ENCODE peak calls at places on chromosomes 5 and 9, in eight cellular contexts. J is endodermal cell, Q is IMR-90, Z is OCI-LY7, U is transverse colon, F is thoracic aorta, P is kidney, K is ovary. C is an unnamed sample.

GRCh38 chr9:71685394-71685793 is 82.9 kb downstream of the CEMIP2 start:
- DNase-seq in J (no peak), Q (peak), Z (no peak), U (no peak), F (no peak), P (no peak), K (no peak), C (no peak)

GRCh38 chr9:97807681-97808080 is 45.3 kb upstream of the FOXE1 start:
- DNase-seq in J (no peak), Q (no peak), Z (no peak), U (no peak), F (no peak), P (no peak), K (no peak), C (peak)

GRCh38 chr5:54793612-54794436 is 191.6 kb downstream of the ESM1 start:
- DNase-seq in J (no peak), Q (peak), Z (no peak), U (no peak), F (no peak), P (no peak), K (no peak), C (no peak)

GRCh38 chr9:108439967-108440366 is 415.8 kb downstream of the ACTL7B start:
- DNase-seq in J (no peak), Q (peak), Z (no peak), U (no peak), F (no peak), P (no peak), K (no peak), C (peak)

GRCh38 chr5:106691701-106692100 is 979.0 kb downstream of the EFNA5 start:
- DNase-seq in J (no peak), Q (no peak), Z (no peak), U (no peak), F (no peak), P (no peak), K (no peak), C (no peak)

GRCh38 chr5:143682788-143683419 is 129.1 kb upstream of the HMHB1 start:
- DNase-seq in J (no peak), Q (peak), Z (no peak), U (no peak), F (no peak), P (no peak), K (no peak), C (no peak)

GRCh38 chr9:2853517-2853916 is 9.6 kb upstream of the PUM3 start:
- DNase-seq in J (no peak), Q (no peak), Z (no peak), U (no peak), F (no peak), P (no peak), K (no peak), C (no peak)

GRCh38 chr9:74414325-74414724 is 82.8 kb upstream of the RORB start:
- DNase-seq in J (no peak), Q (no peak), Z (no peak), U (no peak), F (no peak), P (peak), K (no peak), C (no peak)

GRCh38 chr5:179404321-179405053 is 59.2 kb upstream of the ADAMTS2 start:
- DNase-seq in J (peak), Q (peak), Z (no peak), U (no peak), F (no peak), P (peak), K (no peak), C (no peak)

GRCh38 chr9:19799784-19800183 is 10.9 kb upstream of the SLC24A2 start:
- DNase-seq in J (peak), Q (no peak), Z (no peak), U (no peak), F (no peak), P (no peak), K (no peak), C (no peak)

GRCh38 chr9:135802876-135803419 is 101.0 kb downstream of the KCNT1 start:
- DNase-seq in J (no peak), Q (no peak), Z (no peak), U (no peak), F (no peak), P (no peak), K (no peak), C (no peak)

GRCh38 chr5:141017943-141018342 is 33.2 kb upstream of the PCDHB1 start:
- DNase-seq in J (no peak), Q (no peak), Z (no peak), U (no peak), F (no peak), P (no peak), K (no peak), C (no peak)

DNA sequence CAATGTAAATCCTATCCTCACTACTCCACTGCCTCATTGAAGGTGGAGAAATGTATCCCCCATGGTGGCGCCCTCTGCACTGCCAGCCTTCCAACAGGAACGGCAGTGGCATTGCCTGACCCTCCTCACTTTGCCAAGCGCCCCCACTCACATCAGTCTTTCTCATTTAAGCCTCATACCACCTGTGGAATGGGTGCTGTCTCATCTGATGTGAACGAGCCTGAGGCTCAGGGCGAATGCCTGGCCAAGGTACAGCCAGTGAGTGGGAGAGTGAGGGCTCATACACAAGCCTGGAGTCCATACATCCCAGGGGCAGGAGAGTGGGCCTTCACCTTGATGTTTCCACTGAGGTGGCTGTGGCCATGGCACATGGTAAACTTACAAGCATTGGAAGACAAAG is 10.3 kb downstream of the F2RL2 start:
- DNase-seq in J (no peak), Q (no peak), Z (no peak), U (no peak), F (no peak), P (no peak), K (no peak), C (no peak)
- TF ChIP-seq CTCF in J (no peak), Q (no peak), Z (no peak), U (no peak), F (no peak), P (no peak), K (no peak), C (no peak)

GRCh38 chr5:65186646-65187227 is 295.0 kb downstream of the ADAMTS6 start:
- DNase-seq in J (no peak), Q (no peak), Z (no peak), U (no peak), F (no peak), P (no peak), K (no peak), C (no peak)

GRCh38 chr5:65192326-65192725 is 289.4 kb downstream of the ADAMTS6 start:
- DNase-seq in J (no peak), Q (peak), Z (no peak), U (no peak), F (no peak), P (no peak), K (no peak), C (no peak)

GRCh38 chr5:65194871-65195270 is 286.8 kb downstream of the ADAMTS6 start:
- DNase-seq in J (no peak), Q (no peak), Z (no peak), U (no peak), F (no peak), P (no peak), K (no peak), C (no peak)

GRCh38 chr5:65191554-65192126 is 290.1 kb downstream of the ADAMTS6 start:
- DNase-seq in J (no peak), Q (no peak), Z (no peak), U (no peak), F (no peak), P (no peak), K (no peak), C (no peak)

GRCh38 chr5:65190328-65191053 is 291.2 kb downstream of the ADAMTS6 start:
- DNase-seq in J (no peak), Q (peak), Z (no peak), U (no peak), F (no peak), P (no peak), K (no peak), C (peak)
- H3K27ac ChIP-seq in J (no peak), Q (peak), Z (no peak), U (no peak), F (peak), P (no peak), K (no peak), C (no peak)

GRCh38 chr9:95939472-95939871 is 64.0 kb downstream of the ERCC6L2 start:
- DNase-seq in J (no peak), Q (no peak), Z (no peak), U (no peak), F (no peak), P (no peak), K (no peak), C (no peak)

GRCh38 chr9:95937131-95937530 is 61.6 kb downstream of the ERCC6L2 start:
- DNase-seq in J (no peak), Q (no peak), Z (no peak), U (no peak), F (no peak), P (no peak), K (no peak), C (peak)

GRCh38 chr9:95936579-95937075 is 61.1 kb downstream of the ERCC6L2 start:
- DNase-seq in J (no peak), Q (no peak), Z (no peak), U (no peak), F (no peak), P (no peak), K (no peak), C (no peak)

GRCh38 chr9:95940265-95940664 is 64.8 kb downstream of the ERCC6L2 start:
- DNase-seq in J (no peak), Q (peak), Z (no peak), U (no peak), F (no peak), P (no peak), K (no peak), C (no peak)

GRCh38 chr9:95938724-95939123 is 63.2 kb downstream of the ERCC6L2 start:
- DNase-seq in J (no peak), Q (no peak), Z (peak), U (no peak), F (no peak), P (no peak), K (no peak), C (no peak)
- TF ChIP-seq CTCF in J (peak), Q (no peak), Z (peak), U (peak), F (no peak), P (no peak), K (no peak), C (peak)

GRCh38 chr5:170623576-170624181 is 119.9 kb downstream of the KCNIP1 start:
- DNase-seq in J (peak), Q (peak), Z (no peak), U (no peak), F (no peak), P (no peak), K (no peak), C (peak)

GRCh38 chr5:170617519-170618218 is 113.8 kb downstream of the KCNIP1 start:
- DNase-seq in J (no peak), Q (no peak), Z (no peak), U (no peak), F (no peak), P (no peak), K (no peak), C (no peak)

GRCh38 chr5:170625221-170626165 is 121.7 kb downstream of the KCNIP1 start:
- DNase-seq in J (peak), Q (no peak), Z (no peak), U (no peak), F (no peak), P (no peak), K (no peak), C (no peak)

GRCh38 chr5:170622933-170623332 is 119.1 kb downstream of the KCNIP1 start:
- DNase-seq in J (no peak), Q (no peak), Z (no peak), U (no peak), F (no peak), P (no peak), K (no peak), C (no peak)

GRCh38 chr5:170619869-170620268 is 116.0 kb downstream of the KCNIP1 start:
- DNase-seq in J (no peak), Q (no peak), Z (no peak), U (no peak), F (no peak), P (no peak), K (no peak), C (no peak)
- H3K27ac ChIP-seq in J (no peak), Q (no peak), Z (no peak), U (no peak), F (no peak), P (no peak), K (no peak), C (no peak)

GRCh38 chr9:137582286-137582860 is 3.6 kb upstream of the DPH7 start:
- DNase-seq in J (peak), Q (no peak), Z (peak), U (no peak), F (no peak), P (peak), K (no peak), C (no peak)
- TF ChIP-seq CTCF in J (peak), Q (peak), Z (peak), U (no peak), F (no peak), P (no peak), K (no peak), C (peak)

GRCh38 chr5:170120576-170120975 is 14.9 kb downstream of the FOXI1 start:
- DNase-seq in J (no peak), Q (peak), Z (no peak), U (no peak), F (no peak), P (no peak), K (no peak), C (no peak)
- H3K27ac ChIP-seq in J (no peak), Q (peak), Z (no peak), U (no peak), F (no peak), P (no peak), K (no peak), C (no peak)

DNA sequence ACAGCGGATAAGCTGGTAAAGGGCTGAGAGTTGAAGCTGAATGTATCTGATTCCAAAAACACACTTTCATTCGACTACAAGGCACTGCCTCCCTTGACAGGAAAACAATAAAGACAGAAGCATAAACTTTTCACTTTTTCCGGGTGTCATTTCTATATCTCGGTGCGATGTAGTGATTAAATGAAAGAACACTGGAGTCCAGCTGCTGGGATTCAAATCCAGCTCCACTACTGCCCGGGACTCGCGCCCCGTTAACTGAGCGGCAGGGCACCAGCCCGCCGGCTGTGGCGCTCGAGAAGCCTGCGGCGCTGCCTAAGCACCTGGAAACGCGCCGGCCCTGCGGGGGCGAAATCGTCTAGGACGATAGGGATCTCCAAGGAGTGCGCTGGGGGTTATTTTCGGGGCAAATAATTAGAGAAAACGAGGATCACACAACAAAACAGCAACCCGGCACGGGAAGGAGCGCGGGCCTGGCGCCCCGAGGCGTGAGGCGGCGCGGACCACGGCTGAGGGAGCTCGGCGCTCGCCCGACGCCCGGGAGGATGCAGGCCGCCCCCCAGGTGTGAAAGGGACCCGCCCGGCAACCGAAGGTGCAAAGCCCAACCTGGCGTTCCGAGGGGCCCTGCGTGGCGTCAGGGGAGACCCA is 837 bp downstream of the UIMC1 start:
- DNase-seq in J (peak), Q (peak), Z (peak), U (peak), F (peak), P (peak), K (peak), C (peak)
- TF ChIP-seq CTCF in J (peak), Q (peak), Z (peak), U (peak), F (peak), P (peak), K (peak), C (peak)

GRCh38 chr5:33238826-33239670 is 201.7 kb upstream of the TARS1 start:
- DNase-seq in J (no peak), Q (no peak), Z (peak), U (no peak), F (no peak), P (no peak), K (no peak), C (no peak)
- H3K27ac ChIP-seq in J (no peak), Q (no peak), Z (no peak), U (no peak), F (no peak), P (no peak), K (no peak), C (no peak)

DNA sequence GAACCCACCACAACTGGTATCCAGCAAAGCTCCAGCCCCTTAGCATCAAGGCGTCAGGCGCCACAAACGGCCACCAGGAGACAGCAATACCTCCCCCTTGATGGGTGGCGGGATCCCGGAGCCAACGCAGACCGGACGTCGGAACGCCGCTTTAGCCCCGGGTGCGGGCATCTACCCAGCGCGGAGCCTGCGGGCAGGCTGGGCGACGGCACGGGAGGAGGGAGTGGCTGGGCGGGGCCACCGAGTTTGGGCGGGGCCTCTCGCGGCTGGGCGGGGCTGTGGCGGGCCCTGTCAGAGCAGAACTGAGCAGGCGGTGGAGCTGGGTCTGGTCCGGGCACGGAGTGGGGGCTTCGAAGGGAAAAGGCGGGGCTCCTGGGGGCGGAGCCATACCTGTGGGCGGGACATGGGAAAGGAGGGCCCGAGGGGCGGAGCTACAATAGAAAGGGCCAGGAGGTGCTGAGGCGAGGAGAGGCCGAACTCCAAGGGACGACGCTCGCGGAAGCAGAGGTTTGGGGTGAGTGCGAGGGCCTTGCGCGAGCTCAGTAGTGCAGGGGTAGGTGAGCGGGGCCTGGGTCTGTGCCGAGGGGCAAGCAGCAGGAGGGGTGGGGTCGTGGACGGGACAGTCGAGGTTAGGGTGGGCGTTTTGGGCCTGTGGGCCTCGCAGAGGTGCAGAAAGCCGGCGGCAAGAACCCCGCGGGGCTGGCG is 40.2 kb upstream of the GARNL3 start:
- DNase-seq in J (peak), Q (peak), Z (peak), U (peak), F (peak), P (peak), K (peak), C (peak)
- TF ChIP-seq CTCF in J (peak), Q (peak), Z (no peak), U (no peak), F (peak), P (no peak), K (no peak), C (peak)

GRCh38 chr5:142512680-142513042 is 173.2 kb downstream of the FGF1 start:
- DNase-seq in J (no peak), Q (peak), Z (no peak), U (no peak), F (no peak), P (peak), K (no peak), C (peak)
- H3K27ac ChIP-seq in J (no peak), Q (no peak), Z (no peak), U (peak), F (no peak), P (peak), K (no peak), C (no peak)